ENCODE peak calls at places on chromosomes 12 and 14, in eight cellular contexts. One of them, this sample, is unnamed.
A peak's percentile ranks its signal among the peaks of the same experiment; 100 is the strongest.

GRCh38 chr12:15276088-15276698 is 46.1 kb upstream of the PTPRO start:
- DNase-seq in AG20443: peak; percentile 68
- DNase-seq in caudate nucleus: no peak
- DNase-seq in fibroblast of mammary gland: peak; percentile 73
- DNase-seq in NCI-H510A treated with DMSO at 0.1 percent for 48 hours: peak; percentile 41
- DNase-seq in RWPE1: peak; percentile 39
- DNase-seq in PC-3: peak; percentile 70
- DNase-seq in activated B cell treated with CpG ODN at 0.5 μM for 24 hours: no peak
- DNase-seq in this sample: no peak

GRCh38 chr12:60920841-60921495 is 1325.1 kb downstream of the SLC16A7 start:
- DNase-seq in caudate nucleus: no peak
- DNase-seq in activated B cell treated with CpG ODN at 0.5 μM for 24 hours: no peak
- DNase-seq in RWPE1: peak; percentile 30
- DNase-seq in PC-3: no peak
- DNase-seq in fibroblast of mammary gland: peak; percentile 2
- DNase-seq in AG20443: no peak
- DNase-seq in NCI-H510A treated with DMSO at 0.1 percent for 48 hours: no peak
- DNase-seq in this sample: no peak

GRCh38 chr14:32414808-32415255 is 85.7 kb downstream of the AKAP6 start:
- DNase-seq in AG20443: no peak
- DNase-seq in fibroblast of mammary gland: peak; percentile 40
- DNase-seq in activated B cell treated with CpG ODN at 0.5 μM for 24 hours: no peak
- DNase-seq in RWPE1: no peak
- DNase-seq in caudate nucleus: no peak
- DNase-seq in NCI-H510A treated with DMSO at 0.1 percent for 48 hours: no peak
- DNase-seq in PC-3: no peak
- DNase-seq in this sample: no peak

GRCh38 chr12:101074940-101075680 is 134.9 kb downstream of the SLC5A8 start:
- DNase-seq in NCI-H510A treated with DMSO at 0.1 percent for 48 hours: no peak
- DNase-seq in caudate nucleus: no peak
- DNase-seq in AG20443: peak; percentile 17
- DNase-seq in fibroblast of mammary gland: no peak
- DNase-seq in RWPE1: no peak
- DNase-seq in PC-3: peak; percentile 10
- DNase-seq in activated B cell treated with CpG ODN at 0.5 μM for 24 hours: no peak
- DNase-seq in this sample: no peak

GRCh38 chr14:59337151-59337611 is 128.0 kb downstream of the GPR135 start:
- DNase-seq in NCI-H510A treated with DMSO at 0.1 percent for 48 hours: no peak
- DNase-seq in PC-3: no peak
- DNase-seq in AG20443: peak; percentile 43
- DNase-seq in activated B cell treated with CpG ODN at 0.5 μM for 24 hours: no peak
- DNase-seq in caudate nucleus: no peak
- DNase-seq in fibroblast of mammary gland: peak; percentile 63
- DNase-seq in RWPE1: no peak
- DNase-seq in this sample: no peak

GRCh38 chr12:51270847-51271518 is 768 bp upstream of the SMAGP start:
- DNase-seq in RWPE1: peak; percentile 73
- DNase-seq in fibroblast of mammary gland: peak; percentile 90
- DNase-seq in caudate nucleus: no peak
- DNase-seq in AG20443: peak; percentile 77
- DNase-seq in activated B cell treated with CpG ODN at 0.5 μM for 24 hours: no peak
- DNase-seq in PC-3: peak; percentile 95
- DNase-seq in NCI-H510A treated with DMSO at 0.1 percent for 48 hours: peak; percentile 33
- DNase-seq in this sample: no peak

GRCh38 chr14:91294153-91294552 is 49.6 kb upstream of the GPR68 start:
- DNase-seq in NCI-H510A treated with DMSO at 0.1 percent for 48 hours: no peak
- DNase-seq in RWPE1: no peak
- DNase-seq in activated B cell treated with CpG ODN at 0.5 μM for 24 hours: no peak
- DNase-seq in fibroblast of mammary gland: peak; percentile 18
- DNase-seq in AG20443: no peak
- DNase-seq in PC-3: no peak
- DNase-seq in caudate nucleus: no peak
- DNase-seq in this sample: no peak

GRCh38 chr14:100093322-100093721 is 28.1 kb downstream of the EVL start:
- DNase-seq in RWPE1: no peak
- DNase-seq in activated B cell treated with CpG ODN at 0.5 μM for 24 hours: no peak
- DNase-seq in fibroblast of mammary gland: no peak
- DNase-seq in NCI-H510A treated with DMSO at 0.1 percent for 48 hours: no peak
- DNase-seq in PC-3: no peak
- DNase-seq in AG20443: no peak
- DNase-seq in caudate nucleus: no peak
- DNase-seq in this sample: no peak

GRCh38 chr14:89351364-89351957 is 65.6 kb downstream of the FOXN3 start:
- DNase-seq in caudate nucleus: no peak
- DNase-seq in AG20443: peak; percentile 30
- DNase-seq in NCI-H510A treated with DMSO at 0.1 percent for 48 hours: no peak
- DNase-seq in RWPE1: no peak
- DNase-seq in activated B cell treated with CpG ODN at 0.5 μM for 24 hours: no peak
- DNase-seq in PC-3: no peak
- DNase-seq in fibroblast of mammary gland: no peak
- DNase-seq in this sample: no peak

This sample was measured in T-cell.